ENCODE peak calls at places on chromosomes 7 and 10, in five cellular contexts. G is activated CD4-positive, alpha-beta T cell treated with anti-CD3 and anti-CD28 coated beads, Interleukin-2, amount 50 U/mL, for 1 hour; Z is left ventricle myocardium superior; B is heart left ventricle; A is neural crest cell. Q is an unnamed sample.

GRCh38 chr7:128860158-128861073 is 2.2 kb upstream of the ATP6V1F start:
- DNase-seq in G (no peak), Z (no peak), B (no peak), A (no peak), Q (no peak)

GRCh38 chr7:150967332-150967731 is 10.8 kb downstream of the KCNH2 start:
- DNase-seq in G (no peak), Z (no peak), B (no peak), A (no peak), Q (no peak)

GRCh38 chr7:130486114-130486962 is 5.5 kb upstream of the MEST start:
- DNase-seq in G (peak; percentile 47), Z (peak; percentile 62), B (peak; percentile 60), A (peak; percentile 56), Q (peak; percentile 42)

GRCh38 chr10:96863922-96864543 is 31.9 kb downstream of the LCOR start:
- DNase-seq in G (no peak), Z (no peak), B (no peak), A (no peak), Q (no peak)

GRCh38 chr7:155549226-155549625 is 2.9 kb upstream of the CNPY1 start:
- DNase-seq in G (no peak), Z (no peak), B (no peak), A (no peak), Q (no peak)

GRCh38 chr10:60238408-60239100 is 151.1 kb downstream of the ANK3 start:
- DNase-seq in G (no peak), Z (no peak), B (peak; percentile 23), A (no peak), Q (no peak)

GRCh38 chr7:84372155-84372621 is 177.6 kb upstream of the SEMA3A start:
- DNase-seq in G (no peak), Z (no peak), B (no peak), A (no peak), Q (no peak)

GRCh38 chr7:48365010-48365409 is 193.8 kb downstream of the ABCA13 start:
- DNase-seq in G (no peak), Z (no peak), B (no peak), A (no peak), Q (no peak)

GRCh38 chr7:56091591-56091990 is 1.2 kb downstream of the PHKG1 start:
- DNase-seq in G (no peak), Z (peak; percentile 84), B (peak; percentile 77), A (no peak), Q (no peak)

GRCh38 chr7:75879771-75880184 is 944 bp downstream of the RHBDD2 start:
- DNase-seq in G (peak; percentile 38), Z (no peak), B (no peak), A (no peak), Q (peak; percentile 77)